ENCODE peak calls at places on chromosomes 5 and 9, in ten cellular contexts. I is left lung, M is prostate gland, P is H1, Q is heart right ventricle, B is body of pancreas, Z is esophagus muscularis mucosa, A is left ventricle myocardium inferior, G is lower lobe of right lung, X is stomach. D is an unnamed sample.

GRCh38 chr5:135569755-135570452 is 8.9 kb downstream of the CXCL14 start:
- DNase-seq in Z (no peak), M (no peak), X (peak; percentile 45), Q (no peak), B (peak; percentile 35), A (no peak), P (peak; percentile 66), G (no peak), I (no peak), D (no peak)

GRCh38 chr5:53749611-53750010 is 189.2 kb downstream of the NDUFS4 start:
- DNase-seq in Z (no peak), Q (no peak), G (no peak), M (no peak), A (no peak), B (no peak), X (no peak), P (no peak), I (no peak), D (no peak)

GRCh38 chr9:18352716-18353115 is 121.2 kb upstream of the ADAMTSL1 start:
- DNase-seq in B (no peak), A (no peak), P (no peak), G (no peak), M (no peak), Z (no peak), Q (no peak), X (no peak), I (no peak), D (no peak)

GRCh38 chr9:34016149-34016548 is 32.5 kb downstream of the UBAP2 start:
- DNase-seq in Q (no peak), M (no peak), Z (no peak), X (no peak), A (no peak), P (no peak), G (no peak), I (no peak), B (no peak), D (no peak)

GRCh38 chr9:78769684-78770083 is 472.8 kb downstream of the PSAT1 start:
- DNase-seq in Z (no peak), M (no peak), A (no peak), B (no peak), G (no peak), Q (no peak), P (no peak), I (no peak), X (no peak), D (no peak)

GRCh38 chr5:132024117-132024435 is 12.6 kb upstream of the ACSL6 start:
- DNase-seq in I (no peak), A (no peak), G (no peak), X (no peak), P (no peak), Q (no peak), B (no peak), Z (peak; percentile 70), M (no peak), D (no peak)

GRCh38 chr9:125964702-125965225 is 217.6 kb downstream of the PBX3 start:
- DNase-seq in A (no peak), X (no peak), B (no peak), Q (no peak), G (no peak), M (no peak), Z (peak; percentile 64), I (no peak), P (no peak), D (no peak)

GRCh38 chr5:41808294-41808693 is 61.9 kb downstream of the OXCT1 start:
- DNase-seq in B (no peak), Q (no peak), X (no peak), G (no peak), P (no peak), M (no peak), Z (no peak), I (no peak), A (no peak), D (no peak)

GRCh38 chr5:157303667-157304327 is 37.9 kb downstream of the CYFIP2 start:
- DNase-seq in I (no peak), G (no peak), X (no peak), P (peak; percentile 84), Z (no peak), M (no peak), Q (peak; percentile 61), A (peak; percentile 71), B (peak; percentile 38), D (no peak)

GRCh38 chr5:157306690-157307089 is 40.8 kb downstream of the CYFIP2 start:
- DNase-seq in A (no peak), P (no peak), G (no peak), X (no peak), Z (no peak), I (no peak), Q (no peak), M (no peak), B (no peak), D (no peak)

GRCh38 chr5:157308826-157309465 is 43.0 kb downstream of the CYFIP2 start:
- DNase-seq in X (no peak), Z (no peak), P (no peak), B (no peak), I (no peak), Q (no peak), M (no peak), A (no peak), G (no peak), D (no peak)

GRCh38 chr5:157303023-157303422 is 37.1 kb downstream of the CYFIP2 start:
- DNase-seq in Q (no peak), B (no peak), A (no peak), X (no peak), I (no peak), Z (no peak), P (no peak), G (no peak), M (no peak), D (no peak)

DNA sequence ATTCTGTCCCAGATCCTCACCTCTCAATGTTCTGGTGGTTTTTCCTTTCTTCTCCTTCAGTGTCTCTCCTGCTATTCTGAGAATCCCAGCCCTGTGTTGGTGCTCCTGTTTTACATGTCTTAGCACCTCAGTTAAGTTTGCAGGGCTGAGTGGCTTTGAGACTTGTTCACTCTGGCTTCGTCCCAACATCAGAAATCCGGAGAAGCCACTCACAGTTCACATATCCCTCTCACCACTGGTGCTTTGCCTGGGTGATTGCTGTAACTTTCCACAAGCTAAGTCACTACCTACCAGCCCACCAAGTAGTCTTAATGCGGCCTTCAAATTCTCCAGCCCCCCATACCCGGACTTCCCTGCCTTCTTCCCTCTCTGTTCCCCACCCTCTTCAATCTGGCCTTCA is 40.2 kb downstream of the CYFIP2 start:
- DNase-seq in X (no peak), A (no peak), P (no peak), Z (no peak), M (no peak), Q (no peak), G (no peak), I (no peak), B (no peak), D (no peak)
- H3K4me1 ChIP-seq in X (no peaks in the 10 kb centered on the region), A (peaks cover 28% of the 10 kb centered on the region), P (no peaks in the 10 kb centered on the region), Z (no peaks in the 10 kb centered on the region), M (no peaks in the 10 kb centered on the region), Q (peaks cover 4% of the 10 kb centered on the region), G (no peaks in the 10 kb centered on the region), I (no peaks in the 10 kb centered on the region), B (no peaks in the 10 kb centered on the region), D (no peaks in the 10 kb centered on the region)

DNA sequence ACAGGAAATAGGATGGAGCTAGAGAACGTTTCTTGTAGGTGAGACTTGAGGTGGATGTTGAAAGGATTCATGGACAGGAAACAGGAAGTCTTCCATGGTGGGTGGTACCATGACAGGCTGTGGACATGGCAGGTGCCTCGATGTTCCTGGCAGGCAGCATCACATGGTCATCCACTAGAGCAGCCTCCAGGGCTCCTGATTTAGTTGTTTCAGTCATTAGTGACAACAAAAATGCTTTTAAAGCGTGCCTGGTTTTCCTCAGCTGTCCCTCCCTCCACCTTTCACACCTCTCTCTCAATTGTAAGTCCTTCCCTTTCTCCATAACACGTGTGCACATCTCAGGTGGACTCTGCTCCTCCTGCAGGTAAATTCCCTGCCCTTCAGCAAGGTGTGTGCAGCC is 25.2 kb upstream of the ASPN start:
- DNase-seq in X (no peak), I (no peak), B (no peak), Q (no peak), P (no peak), M (no peak), G (no peak), Z (no peak), A (no peak), D (no peak)
- H3K27ac ChIP-seq in X (peak overlapping the region; percentile 78), I (no peak overlapping the region), B (no peak overlapping the region), Q (peak overlapping the region; percentile 37), P (no peak overlapping the region), M (peak overlapping the region; percentile 32), G (peak overlapping the region; percentile 25), Z (peak overlapping the region; percentile 84), A (peak overlapping the region; percentile 73), D (peak overlapping the region; percentile 13)

GRCh38 chr5:36876389-36876964 is at the start of gene NIPBL:
- DNase-seq in G (peak; percentile 92), M (peak; percentile 94), X (peak; percentile 91), P (peak; percentile 84), A (peak; percentile 91), I (peak; percentile 93), Z (peak; percentile 97), Q (peak; percentile 89), B (peak; percentile 94), D (peak; percentile 91)

GRCh38 chr5:36876965-36877666 is 547 bp downstream of the NIPBL start:
- DNase-seq in A (peak; percentile 70), M (peak; percentile 59), Z (no peak), G (peak; percentile 84), I (peak; percentile 70), X (peak; percentile 76), P (peak; percentile 76), B (peak; percentile 79), Q (peak; percentile 67), D (peak; percentile 85)

GRCh38 chr5:36877667-36878420 is 1.3 kb downstream of the NIPBL start:
- DNase-seq in G (no peak), Z (no peak), B (no peak), A (no peak), I (no peak), Q (no peak), M (no peak), X (no peak), P (no peak), D (no peak)

GRCh38 chr5:36879274-36880033 is 2.9 kb downstream of the NIPBL start:
- DNase-seq in I (no peak), M (no peak), X (no peak), B (no peak), A (no peak), P (no peak), Q (no peak), G (no peak), Z (no peak), D (no peak)

DNA sequence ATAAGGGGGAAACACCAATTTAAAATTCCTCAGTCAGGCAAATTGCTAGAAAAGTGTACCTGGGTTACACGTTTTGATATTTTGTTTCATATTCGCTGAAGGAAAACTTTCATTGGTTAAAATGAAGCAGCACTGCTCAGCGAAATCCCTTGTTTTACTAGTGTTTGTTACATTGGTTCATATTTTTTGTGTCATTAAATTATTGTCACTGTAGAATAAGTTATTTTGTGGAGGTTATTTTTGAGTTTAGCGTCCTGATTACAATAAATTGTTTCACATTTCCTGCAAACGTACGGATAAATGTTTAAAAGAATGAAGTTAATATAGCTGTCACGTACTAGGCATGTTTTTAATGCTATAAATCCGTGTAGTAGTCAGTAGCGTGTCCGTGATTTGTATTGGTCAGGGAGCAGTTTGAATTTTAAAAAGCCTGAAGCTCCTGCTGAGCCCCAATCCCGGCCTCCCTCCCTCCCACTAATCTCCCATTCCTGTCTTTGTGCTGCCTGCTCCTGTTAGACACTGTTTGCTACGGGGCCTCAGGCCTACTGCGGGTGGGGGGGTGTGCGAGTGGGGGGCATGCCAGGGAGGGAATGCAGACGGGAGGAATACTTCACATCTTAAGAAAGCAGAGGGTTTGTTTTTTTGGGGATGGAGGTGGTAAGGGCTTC is 2.0 kb downstream of the NIPBL start:
- DNase-seq in M (peak; percentile 33), Z (no peak), I (no peak), B (peak; percentile 7), X (no peak), A (no peak), G (no peak), Q (no peak), P (no peak), D (no peak)
- H3K4me3 ChIP-seq in M (peak overlapping the region; percentile 86), Z (peak overlapping the region; percentile 71), I (peak overlapping the region; percentile 76), B (peak overlapping the region; percentile 71), X (peak overlapping the region; percentile 86), A (peak overlapping the region; percentile 91), G (peak overlapping the region; percentile 81), Q (peak overlapping the region; percentile 97), P (peak overlapping the region; percentile 73), D (peak overlapping the region; percentile 86)

DNA sequence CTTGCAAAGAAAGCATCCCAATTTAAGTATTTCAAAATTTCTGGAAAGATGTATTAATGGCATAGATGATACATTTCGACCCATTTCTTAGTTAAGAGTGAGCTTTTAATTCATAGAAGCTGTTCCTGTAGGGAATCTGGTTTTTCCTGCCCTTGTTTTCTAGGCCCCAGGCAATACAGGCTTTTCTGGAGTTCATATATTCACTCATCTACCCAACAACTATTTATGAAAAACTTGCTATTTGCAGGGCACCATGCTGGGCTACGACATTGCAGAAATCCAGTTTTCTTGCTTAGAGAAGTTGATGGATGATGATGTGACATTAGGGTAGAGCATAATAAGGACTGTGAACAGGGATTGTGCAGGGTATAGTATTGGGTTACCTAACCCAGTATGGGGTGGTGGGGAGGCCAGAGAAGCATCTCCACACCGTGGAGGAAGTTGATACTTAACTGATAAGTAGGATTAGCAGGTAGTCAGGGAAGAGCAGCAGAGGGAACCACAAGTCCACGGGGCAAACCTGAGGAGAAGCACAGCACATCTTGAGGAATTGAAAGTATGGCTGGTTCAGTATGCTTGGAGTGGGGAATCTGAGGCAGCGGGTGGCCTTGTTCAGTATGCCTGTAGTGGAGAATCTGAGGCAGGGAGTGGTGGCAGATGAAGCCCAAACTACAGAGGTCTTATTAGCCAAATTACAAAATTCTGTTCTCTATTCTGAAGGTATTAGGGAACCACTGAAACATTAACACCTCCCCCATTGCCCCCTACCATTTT is 247.5 kb downstream of the ARRDC3 start:
- DNase-seq in Q (no peak), G (no peak), Z (no peak), X (no peak), B (no peak), P (no peak), A (no peak), M (no peak), I (no peak), D (no peak)
- H3K4me1 ChIP-seq in Q (peaks cover 13% of the 10 kb centered on the region), G (no peaks in the 10 kb centered on the region), Z (peaks cover 4% of the 10 kb centered on the region), X (peaks cover 5% of the 10 kb centered on the region), B (peaks cover 13% of the 10 kb centered on the region), P (no peaks in the 10 kb centered on the region), A (no peaks in the 10 kb centered on the region), M (no peaks in the 10 kb centered on the region), I (peaks cover 15% of the 10 kb centered on the region), D (no peaks in the 10 kb centered on the region)

D was measured in psoas muscle.